ENCODE peak calls at places on chromosomes 7 and 10, in six cellular contexts. One of them, this sample, is unnamed.

GRCh38 chr10:23155166-23155565 is 36.9 kb upstream of the PTF1A start:
- DNase-seq in Caki2: no peak
- DNase-seq in NCI-H2171 treated with DMSO at 0.1 percent for 48 hours: no peak
- DNase-seq in HT-29: no peak
- DNase-seq in memory B cell: no peak
- DNase-seq in central memory CD4-positive, alpha-beta T cell: no peak
- DNase-seq in this sample: no peak

GRCh38 chr10:33805831-33806230 is 471.4 kb upstream of the NRP1 start:
- DNase-seq in NCI-H2171 treated with DMSO at 0.1 percent for 48 hours: no peak
- DNase-seq in memory B cell: no peak
- DNase-seq in HT-29: no peak
- DNase-seq in Caki2: no peak
- DNase-seq in central memory CD4-positive, alpha-beta T cell: no peak
- DNase-seq in this sample: no peak

GRCh38 chr10:60253490-60253889 is 136.2 kb downstream of the ANK3 start:
- DNase-seq in NCI-H2171 treated with DMSO at 0.1 percent for 48 hours: no peak
- DNase-seq in memory B cell: no peak
- DNase-seq in Caki2: no peak
- DNase-seq in central memory CD4-positive, alpha-beta T cell: no peak
- DNase-seq in HT-29: no peak
- DNase-seq in this sample: no peak

GRCh38 chr7:150788474-150789269 is 11.5 kb downstream of the TMEM176B start:
- DNase-seq in memory B cell: no peak
- DNase-seq in NCI-H2171 treated with DMSO at 0.1 percent for 48 hours: no peak
- DNase-seq in Caki2: no peak
- DNase-seq in central memory CD4-positive, alpha-beta T cell: no peak
- DNase-seq in HT-29: no peak
- DNase-seq in this sample: no peak

GRCh38 chr10:109253306-109253705 is 670.0 kb downstream of the XPNPEP1 start:
- DNase-seq in memory B cell: no peak
- DNase-seq in Caki2: no peak
- DNase-seq in NCI-H2171 treated with DMSO at 0.1 percent for 48 hours: no peak
- DNase-seq in HT-29: no peak
- DNase-seq in central memory CD4-positive, alpha-beta T cell: no peak
- DNase-seq in this sample: no peak

GRCh38 chr10:72177454-72177853 is 38.4 kb upstream of the ANAPC16 start:
- DNase-seq in HT-29: no peak
- DNase-seq in Caki2: no peak
- DNase-seq in NCI-H2171 treated with DMSO at 0.1 percent for 48 hours: no peak
- DNase-seq in central memory CD4-positive, alpha-beta T cell: no peak
- DNase-seq in memory B cell: no peak
- DNase-seq in this sample: no peak

GRCh38 chr10:114706458-114707055 is 48.5 kb upstream of the ABLIM1 start:
- DNase-seq in Caki2: no peak
- DNase-seq in NCI-H2171 treated with DMSO at 0.1 percent for 48 hours: no peak
- DNase-seq in memory B cell: no peak
- DNase-seq in HT-29: no peak
- DNase-seq in central memory CD4-positive, alpha-beta T cell: no peak
- DNase-seq in this sample: no peak

GRCh38 chr7:38425509-38425908 is 152.1 kb upstream of the TARP start:
- DNase-seq in Caki2: no peak
- DNase-seq in NCI-H2171 treated with DMSO at 0.1 percent for 48 hours: no peak
- DNase-seq in central memory CD4-positive, alpha-beta T cell: no peak
- DNase-seq in memory B cell: no peak
- DNase-seq in HT-29: no peak
- DNase-seq in this sample: no peak

GRCh38 chr10:113991091-113991860 is 52.4 kb upstream of the ADRB1 start:
- DNase-seq in central memory CD4-positive, alpha-beta T cell: no peak
- DNase-seq in HT-29: no peak
- DNase-seq in Caki2: no peak
- DNase-seq in memory B cell: no peak
- DNase-seq in NCI-H2171 treated with DMSO at 0.1 percent for 48 hours: no peak
- DNase-seq in this sample: no peak

GRCh38 chr7:50069613-50070012 is 23.4 kb downstream of the ZPBP start:
- DNase-seq in Caki2: no peak
- DNase-seq in HT-29: no peak
- DNase-seq in NCI-H2171 treated with DMSO at 0.1 percent for 48 hours: no peak
- DNase-seq in central memory CD4-positive, alpha-beta T cell: peak
- DNase-seq in memory B cell: no peak
- DNase-seq in this sample: no peak

GRCh38 chr10:30228638-30229037 is 120.4 kb downstream of the MTPAP start:
- DNase-seq in HT-29: no peak
- DNase-seq in Caki2: no peak
- DNase-seq in NCI-H2171 treated with DMSO at 0.1 percent for 48 hours: no peak
- DNase-seq in central memory CD4-positive, alpha-beta T cell: no peak
- DNase-seq in memory B cell: no peak
- DNase-seq in this sample: no peak

GRCh38 chr7:111744501-111745155 is 182.3 kb upstream of the IMMP2L start:
- DNase-seq in memory B cell: no peak
- DNase-seq in HT-29: no peak
- DNase-seq in NCI-H2171 treated with DMSO at 0.1 percent for 48 hours: no peak
- DNase-seq in Caki2: no peak
- DNase-seq in central memory CD4-positive, alpha-beta T cell: no peak
- DNase-seq in this sample: no peak

GRCh38 chr10:79399242-79399831 is 46.1 kb downstream of the ZCCHC24 start:
- DNase-seq in NCI-H2171 treated with DMSO at 0.1 percent for 48 hours: no peak
- DNase-seq in memory B cell: no peak
- DNase-seq in Caki2: peak
- DNase-seq in HT-29: peak
- DNase-seq in central memory CD4-positive, alpha-beta T cell: no peak
- DNase-seq in this sample: no peak

GRCh38 chr10:35641430-35642015 is 573 bp downstream of the FZD8 start:
- DNase-seq in central memory CD4-positive, alpha-beta T cell: no peak
- DNase-seq in NCI-H2171 treated with DMSO at 0.1 percent for 48 hours: no peak
- DNase-seq in Caki2: no peak
- DNase-seq in memory B cell: no peak
- DNase-seq in HT-29: peak
- DNase-seq in this sample: peak

GRCh38 chr7:193538-194256 is 1.3 kb downstream of the FAM20C start:
- DNase-seq in HT-29: no peak
- DNase-seq in memory B cell: no peak
- DNase-seq in NCI-H2171 treated with DMSO at 0.1 percent for 48 hours: no peak
- DNase-seq in central memory CD4-positive, alpha-beta T cell: no peak
- DNase-seq in Caki2: no peak
- DNase-seq in this sample: no peak

GRCh38 chr7:2138146-2138765 is 94.5 kb downstream of the MAD1L1 start:
- DNase-seq in central memory CD4-positive, alpha-beta T cell: peak
- DNase-seq in memory B cell: peak
- DNase-seq in NCI-H2171 treated with DMSO at 0.1 percent for 48 hours: no peak
- DNase-seq in HT-29: no peak
- DNase-seq in Caki2: no peak
- DNase-seq in this sample: peak

GRCh38 chr7:38311329-38311937 is 38.0 kb upstream of the TARP start:
- DNase-seq in HT-29: no peak
- DNase-seq in NCI-H2171 treated with DMSO at 0.1 percent for 48 hours: peak
- DNase-seq in central memory CD4-positive, alpha-beta T cell: no peak
- DNase-seq in Caki2: peak
- DNase-seq in memory B cell: no peak
- DNase-seq in this sample: peak

GRCh38 chr10:126504051-126504760 is 115.9 kb upstream of the ADAM12 start:
- DNase-seq in NCI-H2171 treated with DMSO at 0.1 percent for 48 hours: peak
- DNase-seq in Caki2: peak
- DNase-seq in central memory CD4-positive, alpha-beta T cell: peak
- DNase-seq in HT-29: peak
- DNase-seq in memory B cell: no peak
- DNase-seq in this sample: peak

GRCh38 chr10:22643696-22644621 is 70.4 kb downstream of the PIP4K2A start:
- DNase-seq in central memory CD4-positive, alpha-beta T cell: no peak
- DNase-seq in Caki2: no peak
- DNase-seq in memory B cell: no peak
- DNase-seq in NCI-H2171 treated with DMSO at 0.1 percent for 48 hours: peak
- DNase-seq in HT-29: no peak
- DNase-seq in this sample: no peak

GRCh38 chr7:130419652-130420051 is 21.2 kb downstream of the CEP41 start:
- DNase-seq in NCI-H2171 treated with DMSO at 0.1 percent for 48 hours: no peak
- DNase-seq in HT-29: no peak
- DNase-seq in memory B cell: no peak
- DNase-seq in central memory CD4-positive, alpha-beta T cell: no peak
- DNase-seq in Caki2: no peak
- DNase-seq in this sample: no peak

GRCh38 chr10:34628174-34628802 is 186.8 kb downstream of the PARD3 start:
- DNase-seq in memory B cell: no peak
- DNase-seq in central memory CD4-positive, alpha-beta T cell: no peak
- DNase-seq in NCI-H2171 treated with DMSO at 0.1 percent for 48 hours: peak
- DNase-seq in Caki2: no peak
- DNase-seq in HT-29: no peak
- DNase-seq in this sample: no peak

GRCh38 chr10:69352569-69353264 is 64.0 kb downstream of the TACR2 start:
- DNase-seq in central memory CD4-positive, alpha-beta T cell: no peak
- DNase-seq in HT-29: no peak
- DNase-seq in NCI-H2171 treated with DMSO at 0.1 percent for 48 hours: no peak
- DNase-seq in memory B cell: no peak
- DNase-seq in Caki2: no peak
- DNase-seq in this sample: no peak

GRCh38 chr7:134458806-134459698 is at the start of gene AKR1B1:
- DNase-seq in Caki2: peak
- DNase-seq in memory B cell: peak
- DNase-seq in NCI-H2171 treated with DMSO at 0.1 percent for 48 hours: peak
- DNase-seq in central memory CD4-positive, alpha-beta T cell: peak
- DNase-seq in HT-29: no peak
- DNase-seq in this sample: peak

GRCh38 chr7:111168182-111168581 is 77.3 kb downstream of the LRRN3 start:
- DNase-seq in HT-29: peak
- DNase-seq in central memory CD4-positive, alpha-beta T cell: no peak
- DNase-seq in Caki2: no peak
- DNase-seq in memory B cell: no peak
- DNase-seq in NCI-H2171 treated with DMSO at 0.1 percent for 48 hours: peak
- DNase-seq in this sample: no peak

GRCh38 chr10:1492641-1493040 is 244.7 kb downstream of the ADARB2 start:
- DNase-seq in central memory CD4-positive, alpha-beta T cell: no peak
- DNase-seq in HT-29: no peak
- DNase-seq in NCI-H2171 treated with DMSO at 0.1 percent for 48 hours: no peak
- DNase-seq in Caki2: no peak
- DNase-seq in memory B cell: no peak
- DNase-seq in this sample: no peak

GRCh38 chr7:138951953-138952352 is 29.2 kb downstream of the KIAA1549 start:
- DNase-seq in Caki2: peak
- DNase-seq in memory B cell: no peak
- DNase-seq in NCI-H2171 treated with DMSO at 0.1 percent for 48 hours: no peak
- DNase-seq in HT-29: no peak
- DNase-seq in central memory CD4-positive, alpha-beta T cell: no peak
- DNase-seq in this sample: no peak

GRCh38 chr10:3514691-3515090 is 270.3 kb downstream of the KLF6 start:
- DNase-seq in NCI-H2171 treated with DMSO at 0.1 percent for 48 hours: no peak
- DNase-seq in memory B cell: no peak
- DNase-seq in central memory CD4-positive, alpha-beta T cell: no peak
- DNase-seq in HT-29: no peak
- DNase-seq in Caki2: no peak
- DNase-seq in this sample: no peak

GRCh38 chr10:13712799-13713581 is 126.2 kb downstream of the PRPF18 start:
- DNase-seq in Caki2: peak
- DNase-seq in HT-29: no peak
- DNase-seq in NCI-H2171 treated with DMSO at 0.1 percent for 48 hours: peak
- DNase-seq in memory B cell: no peak
- DNase-seq in central memory CD4-positive, alpha-beta T cell: no peak
- DNase-seq in this sample: peak

GRCh38 chr10:44034946-44035345 is 350.0 kb downstream of the CXCL12 start:
- DNase-seq in Caki2: no peak
- DNase-seq in NCI-H2171 treated with DMSO at 0.1 percent for 48 hours: no peak
- DNase-seq in central memory CD4-positive, alpha-beta T cell: no peak
- DNase-seq in HT-29: no peak
- DNase-seq in memory B cell: no peak
- DNase-seq in this sample: no peak

GRCh38 chr7:140458191-140458590 is 21.1 kb downstream of the MKRN1 start:
- DNase-seq in Caki2: no peak
- DNase-seq in memory B cell: no peak
- DNase-seq in central memory CD4-positive, alpha-beta T cell: no peak
- DNase-seq in HT-29: no peak
- DNase-seq in NCI-H2171 treated with DMSO at 0.1 percent for 48 hours: no peak
- DNase-seq in this sample: no peak

GRCh38 chr10:52486840-52487611 is 172.9 kb downstream of the DKK1 start:
- DNase-seq in memory B cell: no peak
- DNase-seq in NCI-H2171 treated with DMSO at 0.1 percent for 48 hours: no peak
- DNase-seq in HT-29: no peak
- DNase-seq in central memory CD4-positive, alpha-beta T cell: no peak
- DNase-seq in Caki2: peak
- DNase-seq in this sample: no peak

GRCh38 chr10:33333260-33334169 is 952 bp downstream of the NRP1 start:
- DNase-seq in central memory CD4-positive, alpha-beta T cell: peak
- DNase-seq in NCI-H2171 treated with DMSO at 0.1 percent for 48 hours: no peak
- DNase-seq in HT-29: peak
- DNase-seq in memory B cell: no peak
- DNase-seq in Caki2: peak
- DNase-seq in this sample: no peak

GRCh38 chr10:132836832-132837540 is 51.0 kb upstream of the NKX6-2 start:
- DNase-seq in HT-29: peak
- DNase-seq in Caki2: peak
- DNase-seq in NCI-H2171 treated with DMSO at 0.1 percent for 48 hours: peak
- DNase-seq in memory B cell: peak
- DNase-seq in central memory CD4-positive, alpha-beta T cell: peak
- DNase-seq in this sample: peak

GRCh38 chr10:25556457-25556856 is 377.6 kb upstream of the MYO3A start:
- DNase-seq in HT-29: peak
- DNase-seq in central memory CD4-positive, alpha-beta T cell: no peak
- DNase-seq in Caki2: no peak
- DNase-seq in NCI-H2171 treated with DMSO at 0.1 percent for 48 hours: no peak
- DNase-seq in memory B cell: no peak
- DNase-seq in this sample: no peak

GRCh38 chr10:13349776-13350274 is 1.7 kb upstream of the SEPHS1 start:
- DNase-seq in Caki2: peak
- DNase-seq in NCI-H2171 treated with DMSO at 0.1 percent for 48 hours: no peak
- DNase-seq in central memory CD4-positive, alpha-beta T cell: peak
- DNase-seq in memory B cell: no peak
- DNase-seq in HT-29: peak
- DNase-seq in this sample: no peak

GRCh38 chr10:125396651-125397050 is 236.3 kb upstream of the CTBP2 start:
- DNase-seq in NCI-H2171 treated with DMSO at 0.1 percent for 48 hours: no peak
- DNase-seq in memory B cell: no peak
- DNase-seq in Caki2: no peak
- DNase-seq in HT-29: no peak
- DNase-seq in central memory CD4-positive, alpha-beta T cell: no peak
- DNase-seq in this sample: no peak

This sample was measured in GM19239.